ENCODE peak calls at places on chromosomes 16 and 17, in five cellular contexts. Y is upper lobe of right lung, X is Calu3, G is kidney glomerular epithelial cell, Z is mucosa of descending colon. U is an unnamed sample.

GRCh38 chr17:11486726-11487310 is 111.5 kb upstream of the DNAH9 start:
- DNase-seq in Y (no peak), X (no peak), G (no peak), Z (no peak), U (no peak)

GRCh38 chr17:42010898-42011516 is 6.2 kb downstream of the DNAJC7 start:
- DNase-seq in Y (no peak), X (no peak), G (no peak), Z (no peak), U (no peak)

GRCh38 chr16:85220125-85220839 is 108.0 kb upstream of the CIBAR2 start:
- DNase-seq in Y (peak), X (peak), G (peak), Z (peak), U (peak)

GRCh38 chr17:71188811-71189492 is 931.9 kb upstream of the SOX9 start:
- DNase-seq in Y (no peak), X (no peak), G (peak), Z (no peak), U (peak)

GRCh38 chr16:59044616-59045015 is 310.5 kb upstream of the GOT2 start:
- DNase-seq in Y (no peak), X (no peak), G (peak), Z (no peak), U (no peak)

GRCh38 chr16:11196286-11196828 is 59.6 kb downstream of the SOCS1 start:
- DNase-seq in Y (no peak), X (no peak), G (no peak), Z (no peak), U (no peak)

GRCh38 chr17:62321451-62321850 is 58.9 kb upstream of the EFCAB3 start:
- DNase-seq in Y (no peak), X (no peak), G (no peak), Z (no peak), U (no peak)

GRCh38 chr17:61805399-61805798 is 57.9 kb downstream of the BRIP1 start:
- DNase-seq in Y (no peak), X (no peak), G (peak), Z (no peak), U (no peak)

GRCh38 chr16:17194190-17194780 is 276.5 kb downstream of the XYLT1 start:
- DNase-seq in Y (peak), X (peak), G (no peak), Z (peak), U (no peak)

GRCh38 chr17:66843606-66844005 is 8.7 kb downstream of the CACNG5 start:
- DNase-seq in Y (no peak), X (no peak), G (no peak), Z (no peak), U (no peak)

GRCh38 chr17:82870091-82870491 is 30.3 kb upstream of the ZNF750 start:
- DNase-seq in Y (no peak), X (no peak), G (no peak), Z (peak), U (no peak)

GRCh38 chr17:55341432-55341831 is 76.7 kb downstream of the HLF start:
- DNase-seq in Y (no peak), X (no peak), G (peak), Z (no peak), U (no peak)

GRCh38 chr17:67491009-67491677 is 114.1 kb downstream of the PITPNC1 start:
- DNase-seq in Y (peak), X (peak), G (peak), Z (peak), U (peak)

GRCh38 chr17:81436294-81436849 is 41.1 kb downstream of the BAHCC1 start:
- DNase-seq in Y (no peak), X (no peak), G (no peak), Z (peak), U (no peak)

GRCh38 chr17:4480929-4481898 is 17.5 kb upstream of the SPNS2 start:
- DNase-seq in Y (no peak), X (no peak), G (no peak), Z (peak), U (no peak)

GRCh38 chr17:82345151-82345976 is 11.8 kb upstream of the SECTM1 start:
- DNase-seq in Y (no peak), X (no peak), G (no peak), Z (no peak), U (no peak)

GRCh38 chr17:44359458-44360143 is 4.1 kb downstream of the FAM171A2 start:
- DNase-seq in Y (no peak), X (no peak), G (no peak), Z (no peak), U (no peak)

GRCh38 chr17:39927928-39928867 is 666 bp downstream of the LRRC3C start:
- DNase-seq in Y (peak), X (no peak), G (no peak), Z (peak), U (no peak)

GRCh38 chr16:4415538-4416199 is 727 bp downstream of the CORO7 start:
- DNase-seq in Y (peak), X (peak), G (no peak), Z (peak), U (no peak)